ENCODE peak calls at places on chromosomes 16 and 17, in nine cellular contexts. L is ACHN, T is endothelial cell, R is heart right ventricle, C is T-helper 1 cell, X is SJSA1, Y is LNCaP clone FGC, I is stomach, U is NCI-H526 treated with DMSO at 0.1 percent for 48 hours. E is an unnamed sample.

GRCh38 chr16:30069575-30070462 is 4.3 kb downstream of the ALDOA start:
- DNase-seq in U (no peak), R (peak; percentile 24), C (no peak), T (no peak), Y (no peak), X (no peak), I (no peak), L (no peak), E (no peak)

GRCh38 chr17:35373532-35373983 is at the start of gene SLFN11:
- DNase-seq in I (peak; percentile 71), Y (no peak), L (peak; percentile 96), T (peak; percentile 8), C (peak; percentile 74), U (peak; percentile 79), X (peak; percentile 82), R (peak; percentile 92), E (peak; percentile 48)

GRCh38 chr16:56869513-56870270 is 4.7 kb downstream of the SLC12A3 start:
- DNase-seq in X (peak; percentile 25), U (no peak), L (peak; percentile 71), T (peak; percentile 23), Y (no peak), C (no peak), I (no peak), R (no peak), E (no peak)

GRCh38 chr17:34579979-34580684 is 750 bp downstream of the TMEM132E start:
- DNase-seq in Y (no peak), T (peak; percentile 46), C (no peak), U (peak; percentile 38), I (no peak), R (peak; percentile 19), L (no peak), X (no peak), E (no peak)

GRCh38 chr16:87233928-87234327 is 83.3 kb downstream of the C16orf95 start:
- DNase-seq in I (no peak), C (no peak), T (peak; percentile 21), X (peak; percentile 55), L (peak; percentile 14), R (no peak), Y (no peak), U (no peak), E (no peak)

GRCh38 chr17:45863857-45864654 is 19.4 kb downstream of the SPPL2C start:
- DNase-seq in C (no peak), T (no peak), X (no peak), Y (no peak), R (no peak), I (no peak), U (no peak), L (no peak), E (no peak)

GRCh38 chr17:69581061-69581955 is 166.8 kb downstream of the MAP2K6 start:
- DNase-seq in Y (no peak), T (peak; percentile 10), I (no peak), R (peak; percentile 29), X (peak; percentile 81), C (no peak), U (no peak), L (peak; percentile 35), E (no peak)

GRCh38 chr16:27204232-27204915 is 1.0 kb downstream of the KDM8 start:
- DNase-seq in T (no peak), C (no peak), X (no peak), L (no peak), Y (peak; percentile 8), I (no peak), U (no peak), R (no peak), E (no peak)

GRCh38 chr16:69906838-69907301 is 44.3 kb upstream of the CLEC18A start:
- DNase-seq in C (no peak), Y (no peak), X (peak; percentile 50), T (no peak), I (no peak), U (no peak), R (no peak), L (no peak), E (no peak)

GRCh38 chr17:10156579-10157488 is 41.6 kb downstream of the GAS7 start:
- DNase-seq in T (no peak), L (no peak), C (no peak), X (no peak), U (no peak), R (peak; percentile 49), I (peak; percentile 30), Y (no peak), E (no peak)

GRCh38 chr17:50514936-50515702 is 6.9 kb downstream of the MYCBPAP start:
- DNase-seq in X (no peak), L (no peak), I (no peak), C (no peak), R (no peak), U (no peak), Y (no peak), T (no peak), E (no peak)

GRCh38 chr17:77884019-77884418 is 74.5 kb upstream of the TNRC6C start:
- DNase-seq in X (no peak), I (no peak), C (no peak), Y (no peak), R (no peak), T (no peak), L (no peak), U (no peak), E (peak; percentile 68)

GRCh38 chr16:27829975-27830374 is 233.5 kb downstream of the GSG1L start:
- DNase-seq in X (no peak), U (no peak), T (no peak), R (no peak), I (no peak), L (no peak), Y (no peak), C (no peak), E (no peak)

GRCh38 chr16:4654946-4655590 is 30.4 kb downstream of the MGRN1 start:
- DNase-seq in L (no peak), R (no peak), I (no peak), T (no peak), X (no peak), U (no peak), Y (no peak), C (no peak), E (no peak)

GRCh38 chr17:45353047-45353446 is 36.2 kb upstream of the MAP3K14 start:
- DNase-seq in R (no peak), T (no peak), Y (no peak), L (no peak), U (no peak), C (no peak), X (no peak), I (no peak), E (no peak)

GRCh38 chr17:9557846-9558245 is 17.8 kb downstream of the STX8 start:
- DNase-seq in L (no peak), T (no peak), X (no peak), C (no peak), I (no peak), Y (peak; percentile 19), U (no peak), R (no peak), E (no peak)

GRCh38 chr17:38463451-38463858 is 35.2 kb downstream of the ARHGAP23 start:
- DNase-seq in R (peak; percentile 59), T (no peak), X (no peak), Y (no peak), U (no peak), L (no peak), I (no peak), C (no peak), E (no peak)

GRCh38 chr16:5870886-5871715 is 773.5 kb upstream of the EEF2KMT start:
- DNase-seq in Y (no peak), I (no peak), C (no peak), U (no peak), L (no peak), R (no peak), X (no peak), T (no peak), E (no peak)

GRCh38 chr17:82315703-82316358 is 1.6 kb downstream of the CD7 start:
- DNase-seq in L (no peak), R (no peak), U (no peak), Y (no peak), T (no peak), I (no peak), X (no peak), C (no peak), E (no peak)

GRCh38 chr16:23575834-23576233 is 18.3 kb downstream of the UBFD1 start:
- DNase-seq in X (no peak), Y (no peak), R (no peak), U (no peak), T (no peak), L (no peak), C (no peak), I (no peak), E (no peak)

GRCh38 chr16:78606572-78606971 is 507.1 kb downstream of the WWOX start:
- DNase-seq in C (no peak), U (no peak), T (no peak), L (no peak), X (no peak), I (no peak), R (no peak), Y (no peak), E (peak; percentile 13)

GRCh38 chr17:80101946-80102706 is 745 bp downstream of the GAA start:
- DNase-seq in L (peak; percentile 41), C (no peak), Y (no peak), R (no peak), X (no peak), U (no peak), T (no peak), I (no peak), E (no peak)

GRCh38 chr17:74916136-74916850 is 6.8 kb downstream of the USH1G start:
- DNase-seq in X (no peak), C (no peak), Y (no peak), I (no peak), L (no peak), U (no peak), T (no peak), R (no peak), E (no peak)

GRCh38 chr16:68375801-68376536 is 65.2 kb downstream of the PRMT7 start:
- DNase-seq in L (no peak), X (no peak), I (no peak), T (no peak), C (no peak), R (no peak), U (no peak), Y (no peak), E (no peak)

GRCh38 chr16:88784074-88784855 is 755 bp downstream of the PIEZO1 start:
- DNase-seq in I (peak; percentile 66), L (peak; percentile 77), T (peak; percentile 80), X (peak; percentile 82), U (no peak), C (no peak), Y (no peak), R (peak; percentile 79), E (no peak)

GRCh38 chr17:35390663-35391062 is 17.2 kb upstream of the SLFN11 start:
- DNase-seq in U (no peak), C (no peak), T (no peak), L (no peak), R (no peak), I (no peak), X (no peak), Y (no peak), E (no peak)

GRCh38 chr17:28861393-28862203 is 6.8 kb downstream of the ERAL1 start:
- DNase-seq in L (no peak), R (no peak), T (no peak), Y (no peak), I (no peak), U (no peak), X (no peak), C (no peak), E (no peak)

GRCh38 chr17:77392376-77393273 is 251.9 kb downstream of the SEC14L1 start:
- DNase-seq in T (peak; percentile 35), I (peak; percentile 63), Y (no peak), R (peak; percentile 69), X (peak; percentile 33), C (no peak), U (peak; percentile 14), L (no peak), E (no peak)